ENCODE peak calls at places on chromosomes 2 and 18, in nine cellular contexts. Q, A, T, U, M, P, Y, E and B are unnamed samples.
A peak's percentile ranks its signal among the peaks of the same experiment; 100 is the strongest.

GRCh38 chr2:224930990-224931389 is 111.3 kb downstream of the DOCK10 start:
- DNase-seq in Y (no peak), E (no peak), T (no peak), M (no peak), Q (no peak), U (no peak), A (peak; percentile 7), P (no peak), B (no peak)

GRCh38 chr2:218711550-218711929 is 905 bp downstream of the TTLL4 start:
- DNase-seq in Q (no peak), A (no peak), T (no peak), P (no peak), Y (no peak), M (no peak), U (peak; percentile 23), E (no peak), B (peak; percentile 27)

GRCh38 chr18:63031439-63031838 is 288.1 kb downstream of the BCL2 start:
- DNase-seq in T (no peak), U (no peak), E (no peak), M (no peak), P (no peak), Q (no peak), Y (no peak), A (no peak), B (no peak)

GRCh38 chr2:202377308-202377736 is 1.2 kb downstream of the BMPR2 start:
- DNase-seq in P (no peak), M (peak; percentile 42), Y (no peak), E (no peak), T (peak; percentile 58), Q (peak; percentile 3), U (peak; percentile 55), A (no peak), B (peak; percentile 46)

GRCh38 chr18:54958711-54959625 is at the start of gene CCDC68:
- DNase-seq in A (no peak), T (no peak), E (no peak), M (peak; percentile 60), P (peak; percentile 81), Q (no peak), Y (no peak), U (peak; percentile 85), B (peak; percentile 55)

GRCh38 chr2:72917875-72918660 is 749 bp downstream of the EMX1 start:
- DNase-seq in P (no peak), U (no peak), Q (no peak), E (no peak), M (peak; percentile 58), A (no peak), T (peak; percentile 56), Y (no peak), B (no peak)

GRCh38 chr2:152425765-152426710 is 91.1 kb downstream of the FMNL2 start:
- DNase-seq in U (no peak), M (no peak), Q (no peak), T (no peak), Y (no peak), E (no peak), P (no peak), A (no peak), B (no peak)

GRCh38 chr18:2811416-2811815 is 35.4 kb upstream of the EMILIN2 start:
- DNase-seq in M (no peak), P (no peak), T (no peak), A (no peak), U (no peak), Y (no peak), Q (no peak), E (no peak), B (no peak)

GRCh38 chr2:223093436-223093839 is 41.4 kb downstream of the KCNE4 start:
- DNase-seq in A (no peak), P (peak; percentile 21), M (peak; percentile 15), Y (peak; percentile 35), Q (no peak), E (no peak), U (no peak), T (no peak), B (peak; percentile 59)

GRCh38 chr2:183552716-183553115 is 428.5 kb downstream of the NUP35 start:
- DNase-seq in Q (no peak), E (no peak), P (no peak), U (no peak), T (no peak), A (no peak), M (no peak), Y (no peak), B (no peak)

GRCh38 chr2:212141499-212141898 is 397.1 kb downstream of the ERBB4 start:
- DNase-seq in M (no peak), A (no peak), Y (no peak), T (no peak), E (no peak), Q (no peak), U (no peak), P (no peak), B (no peak)

GRCh38 chr2:866887-867286 is 83.8 kb upstream of the SNTG2 start:
- DNase-seq in T (no peak), E (no peak), M (no peak), U (no peak), Y (no peak), A (no peak), Q (no peak), P (no peak), B (no peak)

GRCh38 chr18:29285471-29285870 is 1108.5 kb upstream of the CDH2 start:
- DNase-seq in A (no peak), Y (no peak), E (no peak), Q (no peak), P (no peak), M (no peak), U (no peak), T (no peak), B (no peak)

GRCh38 chr2:221779614-221780067 is 207.5 kb upstream of the EPHA4 start:
- DNase-seq in P (no peak), U (no peak), T (no peak), Q (no peak), A (no peak), M (no peak), E (no peak), Y (no peak), B (peak; percentile 81)

GRCh38 chr2:64623232-64623879 is 30.4 kb downstream of the SERTAD2 start:
- DNase-seq in T (no peak), A (no peak), U (no peak), P (no peak), E (no peak), Y (no peak), Q (no peak), M (no peak), B (no peak)

GRCh38 chr2:159497857-159498256 is 118.5 kb downstream of the BAZ2B start:
- DNase-seq in P (peak; percentile 41), T (no peak), U (no peak), M (no peak), Q (no peak), Y (peak; percentile 61), A (no peak), E (no peak), B (no peak)

GRCh38 chr2:102229141-102229764 is 42.4 kb downstream of the IL1RL2 start:
- DNase-seq in T (no peak), A (no peak), E (no peak), M (no peak), U (no peak), P (no peak), Q (no peak), Y (no peak), B (no peak)

GRCh38 chr2:70790079-70790963 is at the start of gene FIGLA:
- DNase-seq in A (no peak), Y (no peak), P (no peak), Q (no peak), E (no peak), T (peak; percentile 48), U (no peak), M (peak; percentile 64), B (peak; percentile 36)